ENCODE peak calls at places on chromosome 15, in eight cellular contexts. L is right cardiac atrium, H is NCI-H1417, Z is cardiac fibroblast, C is GM13977, O is NCI-H2171, Q is left lobe of liver, J is A172. T is an unnamed sample.

GRCh38 chr15:75153084-75153483 is 48.6 kb upstream of the C15orf39 start:
- DNase-seq in L (no peak), H (no peak), Z (peak; percentile 52), C (peak; percentile 58), O (no peak), Q (no peak), J (peak; percentile 64), T (no peak)

GRCh38 chr15:66603301-66604179 is 37.7 kb upstream of the LCTL start:
- DNase-seq in L (peak; percentile 90), H (peak; percentile 61), Z (peak; percentile 78), C (peak; percentile 78), O (peak; percentile 4), Q (peak; percentile 72), J (peak; percentile 60), T (peak; percentile 54)

GRCh38 chr15:88618686-88619085 is 2.5 kb upstream of the AEN start:
- DNase-seq in L (no peak), H (no peak), Z (no peak), C (no peak), O (no peak), Q (no peak), J (no peak), T (no peak)

GRCh38 chr15:96268421-96269204 is 61.9 kb upstream of the NR2F2 start:
- DNase-seq in L (no peak), H (peak; percentile 38), Z (peak; percentile 26), C (no peak), O (no peak), Q (no peak), J (peak; percentile 41), T (no peak)

GRCh38 chr15:70339551-70340517 is 242.1 kb upstream of the TLE3 start:
- DNase-seq in L (no peak), H (peak; percentile 94), Z (no peak), C (no peak), O (no peak), Q (peak; percentile 37), J (no peak), T (no peak)

GRCh38 chr15:40769310-40770146 is at the start of gene C15orf62:
- DNase-seq in L (peak; percentile 73), H (peak; percentile 72), Z (peak; percentile 58), C (peak; percentile 81), O (peak; percentile 74), Q (no peak), J (peak; percentile 88), T (no peak)

GRCh38 chr15:50128266-50128665 is 9.2 kb upstream of the ATP8B4 start:
- DNase-seq in L (peak; percentile 74), H (peak; percentile 0), Z (no peak), C (no peak), O (no peak), Q (peak; percentile 51), J (no peak), T (no peak)

GRCh38 chr15:48510976-48511375 is 134.5 kb downstream of the FBN1 start:
- DNase-seq in L (no peak), H (no peak), Z (no peak), C (no peak), O (no peak), Q (no peak), J (no peak), T (no peak)

GRCh38 chr15:45795487-45796069 is 160.7 kb downstream of the SQOR start:
- DNase-seq in L (no peak), H (peak; percentile 89), Z (peak; percentile 56), C (peak; percentile 9), O (peak; percentile 66), Q (no peak), J (peak; percentile 47), T (no peak)

GRCh38 chr15:49918106-49918505 is 200.9 kb downstream of the ATP8B4 start:
- DNase-seq in L (no peak), H (no peak), Z (peak; percentile 57), C (no peak), O (no peak), Q (no peak), J (no peak), T (no peak)

GRCh38 chr15:75227663-75228280 is 26.1 kb downstream of the C15orf39 start:
- DNase-seq in L (peak; percentile 30), H (no peak), Z (no peak), C (no peak), O (no peak), Q (no peak), J (no peak), T (no peak)

GRCh38 chr15:101189708-101190107 is 62.1 kb downstream of the CHSY1 start:
- DNase-seq in L (no peak), H (no peak), Z (no peak), C (no peak), O (no peak), Q (no peak), J (no peak), T (no peak)

GRCh38 chr15:80957556-80957955 is 32.1 kb downstream of the MESD start:
- DNase-seq in L (no peak), H (no peak), Z (peak; percentile 40), C (no peak), O (no peak), Q (no peak), J (no peak), T (no peak)

GRCh38 chr15:57665187-57665586 is 41.3 kb upstream of the POLR2M start:
- DNase-seq in L (no peak), H (no peak), Z (no peak), C (no peak), O (no peak), Q (no peak), J (no peak), T (no peak)

GRCh38 chr15:42100021-42100800 is 5.8 kb upstream of the PLA2G4D start:
- DNase-seq in L (no peak), H (no peak), Z (no peak), C (no peak), O (no peak), Q (no peak), J (peak; percentile 16), T (no peak)

GRCh38 chr15:67117356-67117755 is 52.0 kb downstream of the SMAD3 start:
- DNase-seq in L (no peak), H (no peak), Z (peak; percentile 70), C (no peak), O (no peak), Q (no peak), J (no peak), T (no peak)

GRCh38 chr15:73957785-73958184 is 31.5 kb downstream of the LOXL1 start:
- DNase-seq in L (no peak), H (no peak), Z (no peak), C (no peak), O (no peak), Q (no peak), J (no peak), T (no peak)

GRCh38 chr15:63905558-63906265 is 72.0 kb upstream of the HERC1 start:
- DNase-seq in L (no peak), H (no peak), Z (peak; percentile 25), C (peak; percentile 53), O (no peak), Q (no peak), J (no peak), T (no peak)

GRCh38 chr15:49315543-49315942 is 107.5 kb upstream of the FGF7 start:
- DNase-seq in L (no peak), H (peak; percentile 2), Z (no peak), C (no peak), O (no peak), Q (no peak), J (no peak), T (no peak)

GRCh38 chr15:67839358-67839928 is 402 bp downstream of the RNU6-1 start:
- DNase-seq in L (no peak), H (peak; percentile 95), Z (peak; percentile 43), C (peak; percentile 69), O (peak; percentile 61), Q (peak; percentile 55), J (peak; percentile 50), T (no peak)

GRCh38 chr15:75348034-75348562 is 1.3 kb downstream of the NEIL1 start:
- DNase-seq in L (peak; percentile 78), H (no peak), Z (no peak), C (peak; percentile 55), O (no peak), Q (no peak), J (no peak), T (peak; percentile 15)

GRCh38 chr15:63238181-63238580 is 39.2 kb upstream of the APH1B start:
- DNase-seq in L (no peak), H (no peak), Z (no peak), C (no peak), O (no peak), Q (no peak), J (no peak), T (no peak)

GRCh38 chr15:28123408-28124023 is 24.4 kb upstream of the OCA2 start:
- DNase-seq in L (no peak), H (peak; percentile 85), Z (peak; percentile 78), C (peak; percentile 72), O (peak; percentile 16), Q (peak; percentile 66), J (peak; percentile 74), T (peak; percentile 14)

GRCh38 chr15:64527263-64527984 is 67.0 kb downstream of the ZNF609 start:
- DNase-seq in L (no peak), H (no peak), Z (peak; percentile 49), C (no peak), O (no peak), Q (no peak), J (peak; percentile 69), T (no peak)

GRCh38 chr15:60916674-60917468 is 312.2 kb downstream of the RORA start:
- DNase-seq in L (peak; percentile 92), H (peak; percentile 89), Z (peak; percentile 93), C (peak; percentile 65), O (peak; percentile 48), Q (peak; percentile 86), J (peak; percentile 64), T (peak; percentile 81)

GRCh38 chr15:60932051-60932915 is 296.8 kb downstream of the RORA start:
- DNase-seq in L (peak; percentile 46), H (no peak), Z (peak; percentile 74), C (no peak), O (no peak), Q (no peak), J (peak; percentile 89), T (peak; percentile 47)

GRCh38 chr15:39202641-39203040 is 378.2 kb upstream of the THBS1 start:
- DNase-seq in L (no peak), H (no peak), Z (peak; percentile 28), C (no peak), O (no peak), Q (no peak), J (no peak), T (no peak)

GRCh38 chr15:68730491-68731317 is 90.0 kb downstream of the ANP32A start:
- DNase-seq in L (peak; percentile 77), H (peak; percentile 54), Z (peak; percentile 71), C (no peak), O (no peak), Q (no peak), J (peak; percentile 16), T (peak; percentile 3)

GRCh38 chr15:32029409-32029861 is 880 bp upstream of the CHRNA7 start:
- DNase-seq in L (peak; percentile 61), H (peak; percentile 56), Z (no peak), C (no peak), O (peak; percentile 39), Q (no peak), J (no peak), T (no peak)

GRCh38 chr15:24760066-24760465 is 84.5 kb downstream of the NPAP1 start:
- DNase-seq in L (no peak), H (no peak), Z (no peak), C (no peak), O (no peak), Q (no peak), J (no peak), T (no peak)

GRCh38 chr15:77001966-77002365 is 7.0 kb downstream of the PSTPIP1 start:
- DNase-seq in L (no peak), H (no peak), Z (no peak), C (no peak), O (no peak), Q (no peak), J (no peak), T (no peak)

T was measured in T-helper 9 cell.